ENCODE peak calls at places on chromosomes 5 and 9, in six cellular contexts. N is H1, Y is neuronal stem cell, D is IMR-90, P is H9, Z is mesenchymal stem cell. W is an unnamed sample.

GRCh38 chr9:107138261-107138992 is 144.7 kb upstream of the RAD23B start:
- DNase-seq in N (no peak), Y (no peak), D (no peak), P (no peak), Z (peak; percentile 19), W (no peak)

GRCh38 chr5:34736445-34737119 is 80.5 kb downstream of the RAI14 start:
- DNase-seq in N (no peak), Y (no peak), D (peak; percentile 56), P (peak; percentile 62), Z (peak; percentile 84), W (peak; percentile 91)

GRCh38 chr9:128528445-128529160 is 23.8 kb upstream of the SPTAN1 start:
- DNase-seq in N (no peak), Y (no peak), D (peak; percentile 20), P (no peak), Z (peak; percentile 44), W (no peak)

GRCh38 chr5:3033033-3033755 is 281.7 kb upstream of the IRX2 start:
- DNase-seq in N (no peak), Y (no peak), D (no peak), P (no peak), Z (no peak), W (no peak)

GRCh38 chr5:139378101-139378825 is 4.8 kb downstream of the SLC23A1 start:
- DNase-seq in N (no peak), Y (no peak), D (no peak), P (peak; percentile 65), Z (no peak), W (peak; percentile 7)

GRCh38 chr5:180824630-180825476 is 22.2 kb upstream of the MGAT1 start:
- DNase-seq in N (peak; percentile 24), Y (no peak), D (no peak), P (no peak), Z (no peak), W (no peak)

GRCh38 chr9:80906728-80907127 is 782.6 kb downstream of the TLE1 start:
- DNase-seq in N (no peak), Y (no peak), D (no peak), P (no peak), Z (no peak), W (no peak)

GRCh38 chr5:121292664-121293063 is 559.0 kb upstream of the FTMT start:
- DNase-seq in N (no peak), Y (no peak), D (no peak), P (no peak), Z (no peak), W (no peak)

GRCh38 chr9:28808042-28808441 is 1234.8 kb upstream of the C9orf72 start:
- DNase-seq in N (no peak), Y (no peak), D (no peak), P (no peak), Z (peak; percentile 87), W (no peak)

GRCh38 chr5:142097681-142098080 is 10.9 kb upstream of the NDFIP1 start:
- DNase-seq in N (no peak), Y (no peak), D (no peak), P (no peak), Z (no peak), W (peak; percentile 85)

GRCh38 chr5:99438619-99439018 is 509.8 kb upstream of the CHD1 start:
- DNase-seq in N (no peak), Y (no peak), D (no peak), P (no peak), Z (no peak), W (no peak)

GRCh38 chr5:105931782-105932489 is 1738.8 kb downstream of the EFNA5 start:
- DNase-seq in N (no peak), Y (no peak), D (peak; percentile 73), P (no peak), Z (no peak), W (no peak)

GRCh38 chr5:119070578-119070827 is 384 bp upstream of the DMXL1 start:
- DNase-seq in N (no peak), Y (no peak), D (no peak), P (no peak), Z (no peak), W (no peak)

GRCh38 chr5:135441919-135442318 is 5.2 kb downstream of the DCANP1 start:
- DNase-seq in N (peak; percentile 24), Y (no peak), D (no peak), P (peak; percentile 11), Z (no peak), W (no peak)

GRCh38 chr9:2181794-2182193 is 166.6 kb downstream of the SMARCA2 start:
- DNase-seq in N (peak; percentile 80), Y (peak; percentile 46), D (peak; percentile 7), P (peak; percentile 75), Z (peak; percentile 20), W (no peak)

GRCh38 chr9:85898288-85898802 is 42.6 kb upstream of the NAA35 start:
- DNase-seq in N (no peak), Y (no peak), D (no peak), P (no peak), Z (no peak), W (peak; percentile 76)

GRCh38 chr9:109253637-109254284 is 67.1 kb downstream of the EPB41L4B start:
- DNase-seq in N (no peak), Y (no peak), D (peak; percentile 82), P (no peak), Z (peak; percentile 15), W (peak; percentile 95)

GRCh38 chr9:98726735-98727134 is 18.0 kb upstream of the GABBR2 start:
- DNase-seq in N (no peak), Y (no peak), D (peak; percentile 90), P (no peak), Z (peak; percentile 23), W (no peak)

GRCh38 chr5:134586866-134587524 is 45.6 kb downstream of the SAR1B start:
- DNase-seq in N (peak; percentile 99), Y (peak; percentile 61), D (peak; percentile 71), P (peak; percentile 94), Z (peak; percentile 75), W (peak; percentile 83)

GRCh38 chr5:14443665-14444064 is 137.9 kb upstream of the OTULINL start:
- DNase-seq in N (no peak), Y (no peak), D (no peak), P (no peak), Z (peak; percentile 66), W (no peak)

GRCh38 chr5:116557669-116558271 is 16.9 kb downstream of the SEMA6A start:
- DNase-seq in N (no peak), Y (no peak), D (peak; percentile 8), P (no peak), Z (peak; percentile 47), W (peak; percentile 53)

GRCh38 chr5:139565411-139566305 is 4.5 kb downstream of the UBE2D2 start:
- DNase-seq in N (no peak), Y (no peak), D (peak; percentile 34), P (no peak), Z (peak; percentile 69), W (no peak)

GRCh38 chr9:35914307-35914807 is 5.1 kb downstream of the SPAAR start:
- DNase-seq in N (no peak), Y (peak; percentile 62), D (peak; percentile 47), P (peak; percentile 72), Z (peak; percentile 46), W (peak; percentile 37)

GRCh38 chr5:131252824-131253171 is 11.1 kb upstream of the CDC42SE2 start:
- DNase-seq in N (no peak), Y (no peak), D (no peak), P (no peak), Z (no peak), W (peak; percentile 98)

GRCh38 chr9:110217656-110218099 is 9.7 kb upstream of the C9orf152 start:
- DNase-seq in N (no peak), Y (peak; percentile 11), D (peak; percentile 63), P (no peak), Z (peak; percentile 61), W (no peak)

GRCh38 chr9:106731910-106732309 is 131.1 kb upstream of the ZNF462 start:
- DNase-seq in N (no peak), Y (no peak), D (no peak), P (no peak), Z (no peak), W (no peak)

GRCh38 chr9:113963914-113964739 is 88.0 kb downstream of the ZNF618 start:
- DNase-seq in N (no peak), Y (no peak), D (no peak), P (no peak), Z (no peak), W (no peak)

GRCh38 chr5:174311531-174312269 is 266.2 kb downstream of the NSG2 start:
- DNase-seq in N (peak; percentile 97), Y (peak; percentile 76), D (peak; percentile 34), P (peak; percentile 89), Z (peak; percentile 58), W (peak; percentile 73)
- H3K18ac ChIP-seq in N (peak overlapping the region; percentile 78), Y (peak overlapping the region; percentile 93), D (no peak overlapping the region), P (peak overlapping the region; percentile 22), Z (peak overlapping the region; percentile 77), W (no peak overlapping the region)

GRCh38 chr5:177358333-177358939 is 712 bp downstream of the RGS14 start:
- DNase-seq in N (no peak), Y (no peak), D (no peak), P (no peak), Z (no peak), W (no peak)
- H2AFZ ChIP-seq in N (no peak overlapping the region), Y (peak overlapping the region; percentile 85), D (no peak overlapping the region), P (no peak overlapping the region), Z (peak overlapping the region; percentile 42), W (no peak overlapping the region)

DNA sequence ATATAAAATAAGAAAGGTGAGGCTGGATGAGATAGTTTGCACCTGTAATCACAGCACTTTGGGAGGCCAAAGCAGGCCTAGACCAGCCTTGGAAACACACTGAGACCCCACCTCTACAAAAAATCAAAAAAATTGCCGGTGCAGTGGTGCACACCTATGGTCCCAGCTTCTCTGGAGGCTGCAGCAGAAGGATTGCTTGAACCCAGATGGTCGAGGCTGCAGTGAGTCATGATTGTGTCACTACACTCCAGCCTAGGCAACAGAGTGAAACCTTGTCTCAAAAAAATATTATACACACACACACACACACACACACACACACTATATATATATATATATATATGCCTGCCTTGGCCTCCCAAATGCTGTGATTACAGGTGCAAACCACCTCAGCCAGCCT is 1.3 kb downstream of the SLC35D2 start:
- DNase-seq in N (no peak), Y (no peak), D (peak; percentile 45), P (no peak), Z (peak; percentile 26), W (no peak)
- H3K14ac ChIP-seq in N (no peak overlapping the region), Y (no peak overlapping the region), D (no peak overlapping the region), P (no peak overlapping the region), Z (no peak overlapping the region), W (no peak overlapping the region)

DNA sequence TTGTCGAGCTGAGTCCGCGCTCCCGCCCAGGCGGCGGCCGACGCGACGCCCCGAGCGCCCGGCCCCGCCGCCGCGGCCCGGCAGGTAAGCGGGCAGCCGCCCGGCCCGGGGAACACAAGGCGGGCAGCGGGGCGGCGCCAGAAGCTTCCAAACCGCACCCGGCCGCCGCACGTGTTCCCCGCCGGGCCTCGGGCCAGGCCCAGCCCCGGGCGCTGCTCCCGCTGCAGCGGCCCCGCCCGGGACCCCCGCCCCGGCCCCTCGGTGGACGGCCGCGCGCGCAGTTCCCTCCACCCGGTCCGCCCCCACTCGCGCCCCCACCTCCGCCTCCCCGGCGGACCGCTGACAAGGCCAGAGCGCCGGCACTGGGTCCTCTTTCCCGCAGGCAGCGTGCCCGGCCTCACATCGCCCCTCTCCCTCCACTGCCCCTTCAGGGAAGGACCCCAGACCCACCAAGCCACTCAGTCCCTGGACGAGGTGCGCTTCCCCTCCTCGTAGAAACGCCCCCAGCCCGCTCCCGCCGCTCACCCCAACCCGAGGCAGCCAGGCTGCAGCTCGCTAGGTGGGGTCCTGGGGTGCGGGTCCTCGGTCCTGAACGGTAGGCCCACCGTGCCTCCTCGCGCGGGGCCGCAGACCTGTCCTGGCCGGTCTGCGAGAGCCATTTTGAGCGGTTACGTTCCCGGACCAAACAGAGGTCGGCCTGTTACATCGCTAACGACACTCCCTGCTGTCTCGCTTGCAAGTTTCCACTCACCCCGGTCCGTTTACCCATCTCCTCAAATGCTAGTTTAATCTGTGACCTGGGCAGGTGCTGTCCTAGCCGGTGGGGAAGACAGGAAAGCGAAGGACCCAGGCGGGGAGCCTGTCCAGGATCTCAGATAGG is 475 bp downstream of the WDR5 start:
- DNase-seq in N (peak; percentile 73), Y (peak; percentile 24), D (peak; percentile 13), P (no peak), Z (peak; percentile 37), W (no peak)
- H3K18ac ChIP-seq in N (peak overlapping the region; percentile 71), Y (peak overlapping the region; percentile 95), D (no peak overlapping the region), P (no peak overlapping the region), Z (peak overlapping the region; percentile 65), W (peak overlapping the region; percentile 85)